ENCODE peak calls at places on chromosomes 11 and 22, in nine cellular contexts. L, S, A, X, Q, M, V, U and H are unnamed samples.

GRCh38 chr22:30497466-30498150 is 7.9 kb downstream of the SEC14L4 start:
- DNase-seq in U (no peak), L (no peak), M (no peak), S (no peak), Q (no peak), A (no peak), X (no peak), V (no peak), H (no peak)

GRCh38 chr22:21995660-21996059 is 13.1 kb upstream of the TOP3B start:
- DNase-seq in M (no peak), X (no peak), L (no peak), S (no peak), U (no peak), A (no peak), V (no peak), Q (no peak), H (peak; percentile 6)

GRCh38 chr22:27358096-27358870 is 443.3 kb downstream of the MN1 start:
- DNase-seq in A (no peak), S (no peak), M (no peak), X (no peak), V (no peak), Q (no peak), L (no peak), U (no peak), H (no peak)

GRCh38 chr11:35523351-35523768 is 2.1 kb downstream of the PAMR1 start:
- DNase-seq in V (no peak), A (no peak), Q (no peak), M (no peak), S (peak; percentile 53), L (no peak), U (no peak), X (no peak), H (no peak)

GRCh38 chr11:75233688-75234295 is 6.8 kb upstream of the TPBGL start:
- DNase-seq in M (no peak), S (no peak), Q (no peak), V (no peak), L (peak; percentile 48), U (no peak), X (peak; percentile 81), A (peak; percentile 82), H (peak; percentile 80)

GRCh38 chr11:86035164-86035563 is 33.7 kb downstream of the PICALM start:
- DNase-seq in A (no peak), Q (no peak), U (no peak), X (no peak), S (no peak), M (no peak), V (no peak), L (no peak), H (peak; percentile 8)

GRCh38 chr11:267491-267994 is 10.7 kb upstream of the NLRP6 start:
- DNase-seq in Q (no peak), V (no peak), S (no peak), M (peak; percentile 67), X (no peak), A (no peak), U (no peak), L (no peak), H (peak; percentile 83)

GRCh38 chr22:40620464-40621046 is 16.0 kb downstream of the MRTFA start:
- DNase-seq in M (no peak), A (peak; percentile 51), U (no peak), X (no peak), L (peak; percentile 86), V (no peak), S (no peak), Q (no peak), H (no peak)

GRCh38 chr11:12199231-12199948 is 89.0 kb downstream of the MICAL2 start:
- DNase-seq in S (no peak), L (no peak), U (no peak), Q (no peak), A (no peak), M (no peak), V (no peak), X (no peak), H (no peak)

GRCh38 chr22:43885786-43886185 is 6.0 kb downstream of the PNPLA5 start:
- DNase-seq in L (no peak), X (no peak), Q (no peak), M (no peak), A (no peak), U (no peak), S (no peak), V (no peak), H (no peak)

GRCh38 chr11:78202733-78203167 is 14.0 kb downstream of the USP35 start:
- DNase-seq in Q (no peak), X (no peak), S (no peak), U (no peak), A (no peak), V (no peak), L (no peak), M (peak; percentile 89), H (no peak)

GRCh38 chr11:63933459-63933858 is 5.3 kb upstream of the NAA40 start:
- DNase-seq in X (no peak), U (no peak), Q (no peak), A (peak; percentile 19), M (no peak), L (no peak), V (no peak), S (no peak), H (no peak)

GRCh38 chr22:37545703-37546435 is 14.4 kb upstream of the CDC42EP1 start:
- DNase-seq in U (peak; percentile 94), Q (peak; percentile 95), S (peak; percentile 71), A (peak; percentile 100), V (no peak), M (no peak), L (peak; percentile 77), X (peak; percentile 96), H (peak; percentile 97)

GRCh38 chr11:17763244-17763643 is 28.7 kb downstream of the KCNC1 start:
- DNase-seq in A (no peak), S (no peak), Q (no peak), M (no peak), V (no peak), U (no peak), X (no peak), L (no peak), H (no peak)

GRCh38 chr11:2561283-2562180 is 116.7 kb downstream of the KCNQ1 start:
- DNase-seq in X (no peak), L (no peak), Q (no peak), U (peak; percentile 10), V (no peak), S (no peak), A (no peak), M (no peak), H (no peak)

GRCh38 chr11:2482745-2483144 is 37.9 kb downstream of the KCNQ1 start:
- DNase-seq in Q (no peak), S (no peak), M (no peak), L (no peak), V (no peak), A (no peak), X (no peak), U (no peak), H (peak; percentile 18)

GRCh38 chr11:72460091-72460647 is 25.8 kb upstream of the CLPB start:
- DNase-seq in X (no peak), Q (no peak), M (no peak), V (no peak), A (no peak), S (no peak), U (no peak), L (no peak), H (no peak)
- H3K27me3 ChIP-seq in X (peaks cover 22% of the 10 kb centered on the region), Q (peaks cover 3% of the 10 kb centered on the region), M (no peaks in the 10 kb centered on the region), V (peaks cover 1% of the 10 kb centered on the region), A (peaks cover 12% of the 10 kb centered on the region), S (peaks cover 21% of the 10 kb centered on the region), U (no peaks in the 10 kb centered on the region), L (peaks cover 75% of the 10 kb centered on the region), H (no peaks in the 10 kb centered on the region)

GRCh38 chr22:20641198-20641892 is 132.6 kb upstream of the SERPIND1 start:
- DNase-seq in V (no peak), M (no peak), Q (no peak), L (no peak), X (no peak), S (no peak), U (no peak), A (no peak), H (no peak)

GRCh38 chr22:20637740-20638139 is 130.3 kb downstream of the MED15 start:
- DNase-seq in L (no peak), A (no peak), U (no peak), S (no peak), Q (no peak), V (no peak), X (no peak), M (no peak), H (no peak)

GRCh38 chr22:20639343-20639742 is 131.9 kb downstream of the MED15 start:
- DNase-seq in L (no peak), X (no peak), U (no peak), Q (no peak), A (no peak), V (no peak), M (no peak), S (no peak), H (no peak)

GRCh38 chr22:20638143-20638870 is 130.9 kb downstream of the MED15 start:
- DNase-seq in Q (no peak), X (peak; percentile 38), V (no peak), U (no peak), A (no peak), S (no peak), M (no peak), L (no peak), H (peak; percentile 12)

DNA sequence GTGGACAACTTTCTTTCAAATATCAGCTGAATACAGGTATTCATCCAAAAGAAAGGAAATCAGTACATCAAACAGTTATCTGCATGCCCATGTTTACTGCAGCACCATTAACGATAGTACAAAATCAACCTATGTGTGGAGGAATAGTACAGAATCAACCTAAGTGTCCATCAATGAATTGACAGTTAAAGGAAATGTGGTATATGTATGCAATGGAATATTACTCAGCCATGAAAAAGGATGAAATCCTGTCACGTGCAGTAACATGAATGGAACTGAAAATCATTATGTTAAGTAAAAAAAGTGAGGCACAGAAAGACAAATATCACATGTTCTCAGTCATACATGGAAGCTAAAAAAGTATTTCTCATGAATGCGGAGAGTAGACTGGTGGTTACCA is 132.3 kb downstream of the MED15 start:
- DNase-seq in Q (no peak), L (no peak), V (no peak), A (no peak), X (no peak), M (no peak), S (no peak), U (no peak), H (no peak)
- H3K27me3 ChIP-seq in Q (no peaks in the 10 kb centered on the region), L (peaks cover 24% of the 10 kb centered on the region), V (no peaks in the 10 kb centered on the region), A (no peaks in the 10 kb centered on the region), X (no peaks in the 10 kb centered on the region), M (no peaks in the 10 kb centered on the region), S (peaks cover 3% of the 10 kb centered on the region), U (peaks cover 31% of the 10 kb centered on the region), H (no peaks in the 10 kb centered on the region)

DNA sequence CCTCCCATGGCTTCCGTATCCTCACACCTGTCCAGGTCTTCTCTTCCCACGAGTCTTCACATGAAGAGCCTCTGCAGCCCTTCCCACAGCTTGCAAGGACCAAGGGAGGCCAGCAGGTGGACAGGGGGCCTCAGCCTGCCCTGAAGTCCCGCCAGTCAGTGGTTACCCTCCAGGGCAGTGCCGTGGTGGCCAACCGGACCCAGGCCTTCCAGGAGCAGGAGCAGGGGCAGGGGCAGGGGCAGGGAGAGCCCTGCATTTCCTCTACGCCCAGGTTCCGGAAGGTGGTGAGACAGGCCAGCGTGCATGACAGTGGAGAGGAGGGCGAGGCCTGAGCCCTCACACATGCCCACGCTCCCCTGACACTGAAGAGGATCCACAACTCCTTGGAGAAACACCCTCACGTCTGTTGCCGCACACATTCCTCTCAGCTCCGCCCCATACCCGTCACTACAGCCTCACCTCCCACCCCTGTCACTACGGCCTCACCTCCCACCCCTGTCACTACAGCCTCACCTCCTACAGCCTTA is 8.3 kb downstream of the SSH3 start:
- DNase-seq in M (no peak), S (no peak), L (peak; percentile 40), V (no peak), X (no peak), U (no peak), A (no peak), Q (no peak), H (peak; percentile 56)
- H3K27me3 ChIP-seq in M (no peaks in the 10 kb centered on the region), S (no peaks in the 10 kb centered on the region), L (no peaks in the 10 kb centered on the region), V (no peaks in the 10 kb centered on the region), X (no peaks in the 10 kb centered on the region), U (no peaks in the 10 kb centered on the region), A (no peaks in the 10 kb centered on the region), Q (no peaks in the 10 kb centered on the region), H (no peaks in the 10 kb centered on the region)

GRCh38 chr11:128891410-128891861 is 280 bp downstream of the KCNJ5 start:
- DNase-seq in V (no peak), A (no peak), S (no peak), M (no peak), U (no peak), Q (no peak), X (no peak), L (peak; percentile 45), H (no peak)
- H3K27me3 ChIP-seq in V (peaks cover 71% of the 10 kb centered on the region), A (no peaks in the 10 kb centered on the region), S (peaks cover 30% of the 10 kb centered on the region), M (peaks cover 15% of the 10 kb centered on the region), U (peaks cover 38% of the 10 kb centered on the region), Q (no peaks in the 10 kb centered on the region), X (peaks cover 47% of the 10 kb centered on the region), L (no peaks in the 10 kb centered on the region), H (peaks cover 86% of the 10 kb centered on the region)